ENCODE peak calls at places on chromosome 20, in nine cellular contexts. One of them, this sample, is unnamed.

GRCh38 chr20:219290-220115 is 7.6 kb upstream of the DEFB129 start:
- DNase-seq in GM04504: no peak
- DNase-seq in NCI-H1105 treated with DMSO at 0.1 percent for 48 hours: peak
- DNase-seq in NCI-H446: peak
- DNase-seq in pons: peak
- DNase-seq in stimulated activated CD4-positive, alpha-beta T cell treated with anti-CD3 and anti-CD28 coated beads, Interleukin-2, amount 100 ng/mL, for 48 hours: no peak
- DNase-seq in Jurkat, Clone E6-1: peak
- DNase-seq in cardiac muscle cell: peak
- DNase-seq in LoVo: no peak
- DNase-seq in this sample: no peak

GRCh38 chr20:61891916-61892649 is 173.6 kb downstream of the TAF4 start:
- DNase-seq in LoVo: no peak
- DNase-seq in NCI-H446: no peak
- DNase-seq in pons: no peak
- DNase-seq in cardiac muscle cell: no peak
- DNase-seq in stimulated activated CD4-positive, alpha-beta T cell treated with anti-CD3 and anti-CD28 coated beads, Interleukin-2, amount 100 ng/mL, for 48 hours: no peak
- DNase-seq in GM04504: no peak
- DNase-seq in NCI-H1105 treated with DMSO at 0.1 percent for 48 hours: no peak
- DNase-seq in Jurkat, Clone E6-1: no peak
- DNase-seq in this sample: no peak

GRCh38 chr20:49539481-49540231 is 28.3 kb downstream of the PTGIS start:
- DNase-seq in NCI-H446: no peak
- DNase-seq in cardiac muscle cell: no peak
- DNase-seq in NCI-H1105 treated with DMSO at 0.1 percent for 48 hours: no peak
- DNase-seq in pons: no peak
- DNase-seq in stimulated activated CD4-positive, alpha-beta T cell treated with anti-CD3 and anti-CD28 coated beads, Interleukin-2, amount 100 ng/mL, for 48 hours: no peak
- DNase-seq in Jurkat, Clone E6-1: no peak
- DNase-seq in LoVo: no peak
- DNase-seq in GM04504: no peak
- DNase-seq in this sample: no peak

GRCh38 chr20:13105864-13106457 is 97.2 kb downstream of the SPTLC3 start:
- DNase-seq in pons: peak
- DNase-seq in Jurkat, Clone E6-1: peak
- DNase-seq in cardiac muscle cell: peak
- DNase-seq in LoVo: peak
- DNase-seq in NCI-H446: peak
- DNase-seq in NCI-H1105 treated with DMSO at 0.1 percent for 48 hours: peak
- DNase-seq in GM04504: peak
- DNase-seq in stimulated activated CD4-positive, alpha-beta T cell treated with anti-CD3 and anti-CD28 coated beads, Interleukin-2, amount 100 ng/mL, for 48 hours: no peak
- DNase-seq in this sample: no peak

GRCh38 chr20:64105846-64106434 is 1.4 kb downstream of the NPBWR2 start:
- DNase-seq in GM04504: no peak
- DNase-seq in pons: no peak
- DNase-seq in NCI-H446: no peak
- DNase-seq in Jurkat, Clone E6-1: no peak
- DNase-seq in cardiac muscle cell: no peak
- DNase-seq in NCI-H1105 treated with DMSO at 0.1 percent for 48 hours: no peak
- DNase-seq in LoVo: no peak
- DNase-seq in stimulated activated CD4-positive, alpha-beta T cell treated with anti-CD3 and anti-CD28 coated beads, Interleukin-2, amount 100 ng/mL, for 48 hours: no peak
- DNase-seq in this sample: peak

GRCh38 chr20:341682-342081 is 5.2 kb upstream of the NRSN2 start:
- DNase-seq in pons: no peak
- DNase-seq in GM04504: no peak
- DNase-seq in LoVo: peak
- DNase-seq in Jurkat, Clone E6-1: no peak
- DNase-seq in stimulated activated CD4-positive, alpha-beta T cell treated with anti-CD3 and anti-CD28 coated beads, Interleukin-2, amount 100 ng/mL, for 48 hours: peak
- DNase-seq in NCI-H446: peak
- DNase-seq in cardiac muscle cell: peak
- DNase-seq in NCI-H1105 treated with DMSO at 0.1 percent for 48 hours: no peak
- DNase-seq in this sample: no peak

GRCh38 chr20:38203337-38204003 is 38.4 kb upstream of the TGM2 start:
- DNase-seq in pons: no peak
- DNase-seq in NCI-H1105 treated with DMSO at 0.1 percent for 48 hours: no peak
- DNase-seq in Jurkat, Clone E6-1: no peak
- DNase-seq in cardiac muscle cell: no peak
- DNase-seq in LoVo: no peak
- DNase-seq in GM04504: no peak
- DNase-seq in NCI-H446: no peak
- DNase-seq in stimulated activated CD4-positive, alpha-beta T cell treated with anti-CD3 and anti-CD28 coated beads, Interleukin-2, amount 100 ng/mL, for 48 hours: no peak
- DNase-seq in this sample: peak

GRCh38 chr20:25042531-25043498 is 15.1 kb downstream of the ACSS1 start:
- DNase-seq in GM04504: no peak
- DNase-seq in pons: peak
- DNase-seq in NCI-H1105 treated with DMSO at 0.1 percent for 48 hours: no peak
- DNase-seq in stimulated activated CD4-positive, alpha-beta T cell treated with anti-CD3 and anti-CD28 coated beads, Interleukin-2, amount 100 ng/mL, for 48 hours: no peak
- DNase-seq in NCI-H446: no peak
- DNase-seq in Jurkat, Clone E6-1: peak
- DNase-seq in LoVo: no peak
- DNase-seq in cardiac muscle cell: no peak
- DNase-seq in this sample: peak

GRCh38 chr20:16036331-16036730 is 536.9 kb downstream of the KIF16B start:
- DNase-seq in NCI-H1105 treated with DMSO at 0.1 percent for 48 hours: no peak
- DNase-seq in GM04504: no peak
- DNase-seq in LoVo: no peak
- DNase-seq in cardiac muscle cell: no peak
- DNase-seq in NCI-H446: no peak
- DNase-seq in pons: no peak
- DNase-seq in Jurkat, Clone E6-1: no peak
- DNase-seq in stimulated activated CD4-positive, alpha-beta T cell treated with anti-CD3 and anti-CD28 coated beads, Interleukin-2, amount 100 ng/mL, for 48 hours: no peak
- DNase-seq in this sample: no peak

GRCh38 chr20:60172306-60172984 is 214.2 kb downstream of the CDH26 start:
- DNase-seq in Jurkat, Clone E6-1: no peak
- DNase-seq in LoVo: no peak
- DNase-seq in stimulated activated CD4-positive, alpha-beta T cell treated with anti-CD3 and anti-CD28 coated beads, Interleukin-2, amount 100 ng/mL, for 48 hours: no peak
- DNase-seq in NCI-H446: no peak
- DNase-seq in cardiac muscle cell: no peak
- DNase-seq in pons: no peak
- DNase-seq in NCI-H1105 treated with DMSO at 0.1 percent for 48 hours: no peak
- DNase-seq in GM04504: no peak
- DNase-seq in this sample: no peak

GRCh38 chr20:10469599-10469998 is 34.5 kb downstream of the SLX4IP start:
- DNase-seq in cardiac muscle cell: peak
- DNase-seq in LoVo: peak
- DNase-seq in GM04504: peak
- DNase-seq in NCI-H1105 treated with DMSO at 0.1 percent for 48 hours: peak
- DNase-seq in pons: peak
- DNase-seq in NCI-H446: peak
- DNase-seq in stimulated activated CD4-positive, alpha-beta T cell treated with anti-CD3 and anti-CD28 coated beads, Interleukin-2, amount 100 ng/mL, for 48 hours: no peak
- DNase-seq in Jurkat, Clone E6-1: peak
- DNase-seq in this sample: no peak

GRCh38 chr20:49245921-49246740 is 26.9 kb downstream of the DDX27 start:
- DNase-seq in NCI-H1105 treated with DMSO at 0.1 percent for 48 hours: peak
- DNase-seq in NCI-H446: peak
- DNase-seq in LoVo: peak
- DNase-seq in stimulated activated CD4-positive, alpha-beta T cell treated with anti-CD3 and anti-CD28 coated beads, Interleukin-2, amount 100 ng/mL, for 48 hours: no peak
- DNase-seq in pons: peak
- DNase-seq in Jurkat, Clone E6-1: peak
- DNase-seq in cardiac muscle cell: peak
- DNase-seq in GM04504: no peak
- DNase-seq in this sample: no peak

GRCh38 chr20:51815383-51816076 is 13.2 kb upstream of the SALL4 start:
- DNase-seq in NCI-H446: no peak
- DNase-seq in cardiac muscle cell: no peak
- DNase-seq in NCI-H1105 treated with DMSO at 0.1 percent for 48 hours: no peak
- DNase-seq in LoVo: no peak
- DNase-seq in GM04504: no peak
- DNase-seq in Jurkat, Clone E6-1: no peak
- DNase-seq in stimulated activated CD4-positive, alpha-beta T cell treated with anti-CD3 and anti-CD28 coated beads, Interleukin-2, amount 100 ng/mL, for 48 hours: no peak
- DNase-seq in pons: no peak
- DNase-seq in this sample: no peak

GRCh38 chr20:53337419-53338101 is 256.1 kb downstream of the ZNF217 start:
- DNase-seq in cardiac muscle cell: no peak
- DNase-seq in GM04504: no peak
- DNase-seq in NCI-H1105 treated with DMSO at 0.1 percent for 48 hours: no peak
- DNase-seq in Jurkat, Clone E6-1: no peak
- DNase-seq in LoVo: no peak
- DNase-seq in pons: no peak
- DNase-seq in stimulated activated CD4-positive, alpha-beta T cell treated with anti-CD3 and anti-CD28 coated beads, Interleukin-2, amount 100 ng/mL, for 48 hours: no peak
- DNase-seq in NCI-H446: no peak
- DNase-seq in this sample: no peak

GRCh38 chr20:64233725-64234124 is 21.8 kb upstream of the PCMTD2 start:
- DNase-seq in NCI-H1105 treated with DMSO at 0.1 percent for 48 hours: no peak
- DNase-seq in LoVo: no peak
- DNase-seq in stimulated activated CD4-positive, alpha-beta T cell treated with anti-CD3 and anti-CD28 coated beads, Interleukin-2, amount 100 ng/mL, for 48 hours: no peak
- DNase-seq in cardiac muscle cell: no peak
- DNase-seq in GM04504: no peak
- DNase-seq in NCI-H446: peak
- DNase-seq in pons: peak
- DNase-seq in Jurkat, Clone E6-1: no peak
- DNase-seq in this sample: peak

GRCh38 chr20:33165416-33166055 is 2.4 kb upstream of the BPIFA2 start:
- DNase-seq in cardiac muscle cell: no peak
- DNase-seq in LoVo: peak
- DNase-seq in pons: no peak
- DNase-seq in stimulated activated CD4-positive, alpha-beta T cell treated with anti-CD3 and anti-CD28 coated beads, Interleukin-2, amount 100 ng/mL, for 48 hours: no peak
- DNase-seq in GM04504: no peak
- DNase-seq in NCI-H1105 treated with DMSO at 0.1 percent for 48 hours: peak
- DNase-seq in Jurkat, Clone E6-1: no peak
- DNase-seq in NCI-H446: no peak
- DNase-seq in this sample: no peak

GRCh38 chr20:58712823-58713731 is 20.5 kb downstream of the NPEPL1 start:
- DNase-seq in stimulated activated CD4-positive, alpha-beta T cell treated with anti-CD3 and anti-CD28 coated beads, Interleukin-2, amount 100 ng/mL, for 48 hours: no peak
- DNase-seq in LoVo: no peak
- DNase-seq in Jurkat, Clone E6-1: no peak
- DNase-seq in GM04504: no peak
- DNase-seq in NCI-H1105 treated with DMSO at 0.1 percent for 48 hours: no peak
- DNase-seq in pons: no peak
- DNase-seq in cardiac muscle cell: no peak
- DNase-seq in NCI-H446: no peak
- DNase-seq in this sample: no peak

This sample was measured in natural killer cell treated with Interleukin-12 subunit alpha and Interleukin-12 subunit beta and Interleukin-15 and Interleukin-18, amount 100 ng/mL, for 72 hours.